ENCODE peak calls at places on chromosome 9, in five cellular contexts. X, J, M, Z and N are unnamed samples.

GRCh38 chr9:137314561-137315560 is 12.8 kb upstream of the NRARP start:
- DNase-seq in J (no peak), M (no peak), Z (no peak), X (no peak), N (no peak)

GRCh38 chr9:132672413-132672690 is 2.1 kb downstream of the GTF3C4 start:
- DNase-seq in J (no peak), Z (no peak), X (no peak), M (no peak), N (no peak)

GRCh38 chr9:123851851-123852250 is 78.1 kb downstream of the DENND1A start:
- DNase-seq in X (no peak), J (no peak), Z (no peak), M (no peak), N (no peak)

GRCh38 chr9:76313771-76314170 is 80.5 kb downstream of the RFK start:
- DNase-seq in Z (no peak), M (no peak), X (no peak), J (no peak), N (no peak)

GRCh38 chr9:135898634-135899407 is 8.5 kb downstream of the CAMSAP1 start:
- DNase-seq in X (no peak), J (no peak), M (no peak), Z (no peak), N (no peak)

GRCh38 chr9:136947955-136948510 is 3.0 kb downstream of the C8G start:
- DNase-seq in Z (peak; percentile 64), M (no peak), X (peak; percentile 82), J (no peak), N (no peak)

GRCh38 chr9:93161801-93162635 is 21.9 kb upstream of the WNK2 start:
- DNase-seq in X (no peak), M (no peak), J (no peak), Z (no peak), N (no peak)

GRCh38 chr9:113669523-113670115 is 206.1 kb downstream of the RGS3 start:
- DNase-seq in Z (no peak), J (no peak), M (no peak), X (no peak), N (no peak)

GRCh38 chr9:110427497-110428104 is 89.9 kb upstream of the TXNDC8 start:
- DNase-seq in M (no peak), J (peak; percentile 22), Z (peak; percentile 18), X (peak; percentile 79), N (no peak)

GRCh38 chr9:34990908-34991832 is 1.6 kb downstream of the DNAJB5 start:
- DNase-seq in M (no peak), Z (no peak), X (no peak), J (no peak), N (no peak)

GRCh38 chr9:136694163-136694864 is 7.1 kb upstream of the AGPAT2 start:
- DNase-seq in J (peak; percentile 85), Z (peak; percentile 33), X (peak; percentile 90), M (no peak), N (peak; percentile 37)

GRCh38 chr9:37449877-37450632 is 15.2 kb downstream of the ZBTB5 start:
- DNase-seq in J (no peak), M (no peak), Z (no peak), X (no peak), N (no peak)

GRCh38 chr9:10050016-10050415 is 562.8 kb downstream of the PTPRD start:
- DNase-seq in Z (no peak), M (no peak), X (no peak), J (no peak), N (no peak)

GRCh38 chr9:106621299-106621920 is 241.6 kb upstream of the ZNF462 start:
- DNase-seq in Z (no peak), X (peak; percentile 48), M (no peak), J (no peak), N (no peak)

GRCh38 chr9:15249042-15249818 is 57.8 kb downstream of the TTC39B start:
- DNase-seq in J (no peak), M (no peak), X (no peak), Z (no peak), N (no peak)

GRCh38 chr9:78783743-78784142 is 486.8 kb downstream of the PSAT1 start:
- DNase-seq in M (no peak), Z (no peak), J (no peak), X (no peak), N (no peak)

GRCh38 chr9:93994132-93994531 is 39.0 kb upstream of the BARX1 start:
- DNase-seq in J (no peak), M (no peak), X (no peak), Z (no peak), N (no peak)

GRCh38 chr9:19431361-19432171 is 22.8 kb downstream of the ACER2 start:
- DNase-seq in M (no peak), J (no peak), Z (no peak), X (no peak), N (peak; percentile 27)

GRCh38 chr9:34496149-34496712 is 26.6 kb downstream of the ENHO start:
- DNase-seq in Z (no peak), X (no peak), J (no peak), M (no peak), N (no peak)

GRCh38 chr9:124320062-124320973 is 62.6 kb downstream of the NEK6 start:
- DNase-seq in Z (peak; percentile 47), X (peak; percentile 93), J (peak; percentile 82), M (no peak), N (peak; percentile 82)

GRCh38 chr9:10127867-10128266 is 484.9 kb downstream of the PTPRD start:
- DNase-seq in M (no peak), X (no peak), J (no peak), Z (no peak), N (no peak)

GRCh38 chr9:70040506-70040905 is 3.1 kb upstream of the MAMDC2 start:
- DNase-seq in J (no peak), M (no peak), X (no peak), Z (no peak), N (no peak)

GRCh38 chr9:75858497-75859092 is 31.9 kb upstream of the PCSK5 start:
- DNase-seq in J (no peak), M (no peak), X (no peak), Z (no peak), N (no peak)

GRCh38 chr9:20929276-20929675 is 102.2 kb downstream of the HACD4 start:
- DNase-seq in M (no peak), X (no peak), Z (no peak), J (no peak), N (no peak)

GRCh38 chr9:115170674-115171073 is 52.7 kb upstream of the TNC start:
- DNase-seq in X (peak; percentile 48), J (no peak), M (no peak), Z (no peak), N (no peak)

GRCh38 chr9:84939766-84940165 is 270.2 kb downstream of the NTRK2 start:
- DNase-seq in Z (no peak), M (no peak), J (no peak), X (no peak), N (no peak)

GRCh38 chr9:114906922-114907571 is 23.3 kb downstream of the TNFSF8 start:
- DNase-seq in M (no peak), J (no peak), X (peak; percentile 54), Z (peak; percentile 55), N (no peak)

GRCh38 chr9:118003240-118003639 is 299.0 kb downstream of the TLR4 start:
- DNase-seq in X (no peak), J (no peak), M (no peak), Z (no peak), N (no peak)

GRCh38 chr9:126606483-126606870 is 7.3 kb upstream of the LMX1B start:
- DNase-seq in J (no peak), X (no peak), M (no peak), Z (no peak), N (no peak)

GRCh38 chr9:107394264-107394663 is 95.3 kb downstream of the KLF4 start:
- DNase-seq in Z (no peak), J (no peak), X (no peak), M (no peak), N (peak; percentile 54)

GRCh38 chr9:130268521-130269131 is 3.1 kb downstream of the HMCN2 start:
- DNase-seq in M (no peak), J (no peak), X (no peak), Z (no peak), N (no peak)
- TF ChIP-seq EP300 in M (no peak), J (no peak), X (no peak), Z (no peak), N (no peak)

DNA sequence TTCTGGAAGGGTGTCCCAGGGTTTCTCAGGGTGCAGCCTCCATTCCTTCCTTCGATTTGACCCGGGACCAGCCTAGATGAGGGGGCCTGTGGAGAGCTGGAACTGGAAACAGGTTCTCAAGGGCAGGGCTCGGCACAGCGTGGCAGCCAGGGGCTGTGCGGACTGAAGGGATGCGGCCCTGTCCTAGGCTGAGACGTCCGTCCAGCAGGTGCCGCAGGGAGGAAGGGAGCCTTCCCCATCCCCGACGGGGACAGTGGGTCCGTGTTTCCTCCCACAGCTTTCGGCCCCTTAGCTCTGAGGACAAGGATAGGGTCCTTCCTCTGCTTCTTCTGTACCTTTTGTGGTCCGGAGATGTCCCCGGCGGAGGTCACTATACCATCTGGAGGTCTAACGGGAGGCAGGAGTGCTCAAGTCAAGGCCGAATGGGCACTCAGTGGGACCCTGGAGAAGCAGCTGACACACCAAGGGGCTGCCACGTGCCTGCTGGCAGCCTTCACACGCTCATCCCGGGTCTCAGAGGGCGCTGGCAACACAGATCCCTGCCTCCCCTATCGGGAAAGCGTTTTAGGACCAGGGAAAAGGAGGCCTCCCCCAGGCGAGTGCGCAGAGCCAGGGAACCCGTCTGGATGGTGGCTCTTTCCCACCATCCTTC is 49.9 kb downstream of the USP20 start:
- DNase-seq in J (peak; percentile 67), X (peak; percentile 71), Z (peak; percentile 33), M (peak; percentile 20), N (peak; percentile 42)
- TF ChIP-seq POLR2A in J (no peak), X (no peak), Z (no peak), M (peak; percentile 79), N (no peak)

DNA sequence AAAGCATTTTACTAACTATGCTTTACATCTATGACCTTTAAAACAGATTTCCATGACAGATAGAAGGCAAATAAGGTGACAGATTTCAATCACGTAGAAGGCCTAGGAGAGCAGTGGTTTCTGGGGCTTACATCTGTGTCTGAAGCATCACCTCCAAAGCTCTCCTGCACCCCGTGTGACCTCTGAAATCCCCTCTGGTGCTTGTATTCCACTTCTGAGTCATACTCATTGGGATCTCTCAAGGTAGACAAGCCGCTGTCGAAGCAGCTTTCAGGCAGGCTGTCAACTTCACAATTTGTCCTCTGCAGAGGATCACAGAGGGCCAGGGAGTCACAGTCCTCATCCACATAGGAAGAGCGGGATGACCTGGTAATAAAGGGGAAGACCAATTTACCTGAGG is 62.2 kb downstream of the RASEF start:
- DNase-seq in M (no peak), Z (no peak), X (no peak), J (no peak), N (no peak)
- TF ChIP-seq EP300 in M (no peak), Z (no peak), X (no peak), J (no peak), N (no peak)

DNA sequence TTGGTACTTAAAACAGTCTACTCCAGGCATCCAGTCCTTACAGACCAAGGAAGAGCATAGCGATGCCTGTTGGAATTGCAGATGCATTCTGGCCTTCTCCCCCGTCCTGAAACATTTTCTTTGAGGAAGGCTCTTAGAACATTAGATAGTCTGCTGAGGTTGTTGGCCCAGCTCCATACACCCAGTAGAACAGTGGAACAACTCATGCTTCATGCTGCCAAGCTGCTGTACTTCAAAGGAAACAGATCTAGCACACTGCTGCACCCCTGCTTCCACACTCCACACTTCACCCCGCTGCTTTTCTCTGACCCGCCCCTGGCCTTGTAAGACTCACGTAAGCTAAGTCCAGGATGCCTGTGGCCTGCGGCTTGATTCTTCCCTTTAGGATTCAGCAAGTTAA is 33.4 kb upstream of the NCS1 start:
- DNase-seq in X (no peak), J (no peak), Z (no peak), M (no peak), N (peak; percentile 72)
- TF ChIP-seq POLR2A in X (no peak), J (no peak), Z (no peak), M (no peak), N (no peak)